ENCODE peak calls at places on chromosomes 5 and 9, in eight cellular contexts. Q, Z, V, Y, T, J, X and N are unnamed samples.
A peak's percentile ranks its signal among the peaks of the same experiment; 100 is the strongest.

GRCh38 chr9:115098226-115098965 is 19.6 kb downstream of the TNC start:
- DNase-seq in J (no peak), Q (no peak), X (no peak), T (no peak), V (no peak), Y (no peak), Z (no peak), N (no peak)

GRCh38 chr5:94066437-94067207 is 325.2 kb upstream of the POU5F2 start:
- DNase-seq in X (no peak), Z (no peak), Y (no peak), V (no peak), J (no peak), T (no peak), Q (no peak), N (no peak)

GRCh38 chr9:91714020-91714721 is 235.9 kb downstream of the ROR2 start:
- DNase-seq in T (peak; percentile 74), Y (peak; percentile 39), X (peak; percentile 24), V (peak; percentile 74), J (peak; percentile 84), Q (peak; percentile 45), Z (no peak), N (peak; percentile 83)

GRCh38 chr5:133341915-133342710 is 270.2 kb downstream of the FSTL4 start:
- DNase-seq in X (no peak), Z (no peak), J (no peak), Y (no peak), T (no peak), V (no peak), Q (no peak), N (no peak)

GRCh38 chr5:154078305-154078704 is 39.5 kb downstream of the MFAP3 start:
- DNase-seq in V (no peak), J (no peak), X (no peak), Q (no peak), Z (no peak), T (no peak), Y (peak; percentile 77), N (no peak)

GRCh38 chr5:38780950-38781349 is 64.9 kb upstream of the OSMR start:
- DNase-seq in T (no peak), Q (peak; percentile 39), X (peak; percentile 78), Y (peak; percentile 40), V (peak; percentile 54), J (peak; percentile 96), Z (no peak), N (peak; percentile 26)

GRCh38 chr9:110099236-110099741 is 108.7 kb downstream of the C9orf152 start:
- DNase-seq in J (peak; percentile 80), Z (no peak), X (no peak), Q (peak; percentile 54), V (no peak), Y (no peak), T (no peak), N (no peak)

GRCh38 chr9:94054731-94055130 is 29.5 kb upstream of the PTPDC1 start:
- DNase-seq in Q (no peak), Z (no peak), J (no peak), X (no peak), V (no peak), Y (no peak), T (no peak), N (no peak)

GRCh38 chr9:93653762-93654161 is 77.4 kb downstream of the PHF2 start:
- DNase-seq in T (no peak), J (no peak), Z (no peak), Y (no peak), V (peak; percentile 36), Q (no peak), X (no peak), N (no peak)

GRCh38 chr9:128149001-128149701 is at the start of gene LCN2:
- DNase-seq in Q (no peak), Z (no peak), J (no peak), V (peak; percentile 60), Y (no peak), X (no peak), T (no peak), N (no peak)

GRCh38 chr9:125959980-125960619 is 212.9 kb downstream of the PBX3 start:
- DNase-seq in X (no peak), Z (no peak), Y (no peak), V (no peak), T (no peak), Q (no peak), J (peak; percentile 35), N (no peak)